ENCODE peak calls at places on chromosomes 16 and 17, in six cellular contexts. L is lower lobe of right lung, A is esophagus squamous epithelium, T is coronary artery, O is fibroblast of the aortic adventitia, C is AG09309. U is an unnamed sample.

GRCh38 chr16:19861811-19862327 is 22.8 kb downstream of the GPRC5B start:
- DNase-seq in C (no peak), L (peak; percentile 2), A (no peak), O (no peak), T (no peak), U (no peak)

GRCh38 chr17:81456798-81457197 is 55.8 kb downstream of the ACTG1 start:
- DNase-seq in A (no peak), O (no peak), C (no peak), L (no peak), T (no peak), U (no peak)

GRCh38 chr17:82967268-82968032 is 112.0 kb upstream of the METRNL start:
- DNase-seq in O (no peak), A (no peak), C (no peak), L (no peak), T (peak; percentile 62), U (no peak)

GRCh38 chr17:51725185-51725584 is 433.3 kb downstream of the CA10 start:
- DNase-seq in L (no peak), T (no peak), O (no peak), A (no peak), C (no peak), U (no peak)

GRCh38 chr17:8124350-8125195 is 667 bp upstream of the HES7 start:
- DNase-seq in T (no peak), L (no peak), O (peak; percentile 33), C (no peak), A (no peak), U (no peak)

GRCh38 chr17:16652252-16652651 is 1.4 kb downstream of the ZNF624 start:
- DNase-seq in C (no peak), O (no peak), A (no peak), L (no peak), T (no peak), U (no peak)

GRCh38 chr16:85871756-85872155 is 27.2 kb upstream of the IRF8 start:
- DNase-seq in T (no peak), C (no peak), A (no peak), O (peak; percentile 10), L (no peak), U (peak; percentile 10)

GRCh38 chr17:60421273-60422161 is 772 bp upstream of the CHCT1 start:
- DNase-seq in T (no peak), L (peak; percentile 84), C (no peak), O (peak; percentile 48), A (no peak), U (peak; percentile 59)

GRCh38 chr16:23821875-23822688 is 13.7 kb upstream of the PRKCB start:
- DNase-seq in C (no peak), A (no peak), L (no peak), T (no peak), O (no peak), U (no peak)

GRCh38 chr17:38728290-38728831 is 1.8 kb upstream of the CISD3 start:
- DNase-seq in A (no peak), L (no peak), C (no peak), T (no peak), O (no peak), U (no peak)

GRCh38 chr16:75251280-75252048 is at the start of gene BCAR1:
- DNase-seq in C (peak; percentile 73), O (peak; percentile 87), L (peak; percentile 93), A (no peak), T (peak; percentile 94), U (peak; percentile 91)

GRCh38 chr16:56606071-56606687 is 2.2 kb upstream of the MT2A start:
- DNase-seq in O (peak; percentile 92), A (no peak), T (no peak), C (peak; percentile 41), L (no peak), U (peak; percentile 93)

GRCh38 chr16:85712841-85713240 is 24.1 kb upstream of the GINS2 start:
- DNase-seq in T (no peak), O (no peak), A (no peak), L (no peak), C (no peak), U (no peak)

GRCh38 chr16:85420501-85421337 is 192.4 kb upstream of the GSE1 start:
- DNase-seq in O (peak; percentile 25), L (peak; percentile 85), T (no peak), A (no peak), C (no peak), U (peak; percentile 58)

GRCh38 chr17:31581491-31581890 is 190.0 kb downstream of the RAB11FIP4 start:
- DNase-seq in O (no peak), C (no peak), L (no peak), A (no peak), T (peak; percentile 84), U (no peak)

GRCh38 chr16:85675528-85675927 is 13.2 kb downstream of the GINS2 start:
- DNase-seq in O (peak; percentile 56), C (no peak), A (no peak), L (no peak), T (no peak), U (peak; percentile 60)

GRCh38 chr16:89629827-89630610 is 16.6 kb downstream of the DPEP1 start:
- DNase-seq in T (no peak), C (no peak), O (no peak), A (no peak), L (no peak), U (no peak)

GRCh38 chr16:87636741-87637140 is 34.4 kb downstream of the JPH3 start:
- DNase-seq in L (no peak), C (no peak), T (no peak), O (no peak), A (no peak), U (no peak)
- TF ChIP-seq CTCF in L (no peak), C (no peak), T (no peak), O (no peak), A (no peak), U (no peak)

GRCh38 chr17:47850373-47850691 is 631 bp downstream of the SP6 start:
- DNase-seq in L (no peak), C (no peak), O (no peak), A (no peak), T (no peak), U (no peak)
- H3K4me3 ChIP-seq in L (peak overlapping the region; percentile 53), C (peak overlapping the region; percentile 50), O (no peak overlapping the region), A (peak overlapping the region; percentile 50), T (peak overlapping the region; percentile 53), U (no peak overlapping the region)

DNA sequence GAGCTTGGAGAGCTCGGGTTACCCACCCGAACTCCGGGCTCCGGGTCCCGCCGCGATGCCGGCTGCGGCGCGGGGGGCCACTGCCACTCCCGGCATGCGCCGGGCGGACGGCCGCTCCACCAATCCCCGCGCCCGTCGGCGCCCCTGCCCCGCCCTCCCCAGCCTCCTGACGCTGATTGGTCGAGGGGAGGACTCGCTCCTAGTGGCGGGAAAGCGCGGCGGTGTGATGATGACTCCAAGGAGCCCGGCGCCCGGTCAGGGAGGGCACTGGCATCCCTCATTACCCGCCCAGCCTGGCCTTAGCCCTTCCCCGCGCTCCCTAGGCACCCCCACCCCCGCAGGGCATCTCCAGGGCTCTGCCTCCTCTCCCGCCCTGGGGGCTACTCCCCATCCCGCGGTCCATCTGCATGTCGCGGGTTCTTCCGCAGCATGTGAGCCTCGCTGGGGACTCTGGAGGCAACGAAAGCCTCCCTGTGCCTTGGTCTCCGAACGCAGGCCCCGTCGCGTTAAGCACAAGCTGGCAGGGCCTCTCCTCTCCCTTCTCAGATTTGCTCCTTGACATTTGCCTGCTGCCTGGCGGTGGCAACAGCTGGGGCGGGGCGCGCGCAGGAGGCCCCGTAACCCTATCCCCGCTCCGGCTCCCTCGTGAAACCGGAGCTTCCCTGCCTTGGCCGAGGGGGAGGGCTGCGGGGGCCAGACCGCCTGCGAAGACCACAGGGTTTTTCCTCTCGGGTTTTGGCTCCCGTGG is 1.7 kb downstream of the ATP2A1 start:
- DNase-seq in T (peak; percentile 91), A (peak; percentile 21), O (peak; percentile 72), C (peak; percentile 25), L (peak; percentile 88), U (peak; percentile 79)
- TF ChIP-seq CTCF in T (no peak), A (no peak), O (no peak), C (no peak), L (no peak), U (no peak)

GRCh38 chr16:31472559-31473203 is 729 bp downstream of the TGFB1I1 start:
- DNase-seq in T (peak; percentile 97), C (peak; percentile 70), L (peak; percentile 91), O (peak; percentile 91), A (no peak), U (peak; percentile 96)

GRCh38 chr16:31471241-31471874 is 594 bp upstream of the TGFB1I1 start:
- DNase-seq in C (no peak), T (no peak), L (no peak), A (no peak), O (no peak), U (no peak)

GRCh38 chr16:31467858-31468257 is 4.1 kb upstream of the TGFB1I1 start:
- DNase-seq in T (no peak), L (no peak), C (no peak), A (no peak), O (no peak), U (no peak)

GRCh38 chr16:31471875-31472558 is at the start of gene TGFB1I1:
- DNase-seq in T (peak; percentile 89), O (peak; percentile 67), A (no peak), C (no peak), L (no peak), U (peak; percentile 85)

GRCh38 chr16:31470615-31471014 is 1.3 kb upstream of the TGFB1I1 start:
- DNase-seq in O (no peak), L (no peak), T (no peak), C (no peak), A (no peak), U (no peak)
- H3K4me3 ChIP-seq in O (no peak overlapping the region), L (no peak overlapping the region), T (peak overlapping the region; percentile 80), C (no peak overlapping the region), A (no peak overlapping the region), U (no peak overlapping the region)

DNA sequence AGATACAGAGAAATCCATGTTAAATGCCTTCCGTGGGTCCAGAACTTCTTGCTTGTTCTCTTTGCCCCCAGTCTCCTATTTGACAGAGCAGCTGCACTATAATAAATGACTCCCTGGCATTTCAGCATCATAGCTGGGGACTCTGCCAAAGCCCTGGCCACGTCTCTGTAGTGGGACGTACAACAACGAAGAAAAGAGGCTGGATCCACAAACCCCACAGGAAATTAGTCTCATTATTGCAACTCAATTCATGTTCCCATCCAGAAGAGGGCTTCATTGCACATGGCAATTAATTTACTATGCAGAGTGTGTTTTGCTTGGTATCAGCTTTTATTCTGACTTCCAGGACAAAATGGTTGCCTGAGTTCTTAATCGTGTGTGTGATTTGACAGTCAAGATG is 121.3 kb downstream of the CDH13 start:
- DNase-seq in O (peak; percentile 92), L (no peak), C (peak; percentile 42), A (no peak), T (no peak), U (peak; percentile 91)
- TF ChIP-seq CTCF in O (peak; percentile 54), L (peak; percentile 7), C (peak; percentile 38), A (no peak), T (no peak), U (peak; percentile 56)

GRCh38 chr17:71975331-71975801 is 145.5 kb upstream of the SOX9 start:
- DNase-seq in O (peak; percentile 67), A (no peak), C (no peak), L (no peak), T (peak; percentile 82), U (peak; percentile 44)
- H3K4me3 ChIP-seq in O (peak overlapping the region; percentile 56), A (peak overlapping the region; percentile 39), C (peak overlapping the region; percentile 46), L (peak overlapping the region; percentile 35), T (peak overlapping the region; percentile 60), U (peak overlapping the region; percentile 49)

DNA sequence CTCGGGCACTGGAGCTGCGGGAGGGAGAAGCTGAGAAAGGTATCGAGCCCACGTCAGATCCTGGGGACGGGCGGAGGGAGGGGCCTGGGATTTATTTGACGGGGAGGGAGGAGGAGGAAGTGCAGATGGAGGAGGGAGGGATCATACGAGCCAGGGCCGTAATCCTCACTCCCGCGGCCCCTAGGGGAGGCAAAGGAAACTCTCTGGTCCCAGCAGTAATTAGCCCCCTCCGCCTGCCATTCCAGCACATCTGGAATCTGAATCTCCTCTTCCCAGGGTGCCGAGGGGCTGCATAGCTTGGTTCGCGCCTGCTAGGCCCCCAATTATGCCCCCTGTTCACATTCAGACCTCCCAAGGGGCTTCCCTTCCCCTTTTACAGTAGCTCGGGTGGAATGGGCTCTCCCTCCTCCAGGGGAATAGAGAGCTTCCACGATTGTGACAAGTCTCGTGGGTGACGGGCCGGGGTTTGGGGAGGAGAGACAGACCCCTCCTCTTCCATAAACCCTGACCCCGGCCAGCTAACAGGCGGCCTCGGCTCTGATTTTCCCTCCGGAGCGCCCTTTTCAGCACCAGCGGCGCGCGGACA is at the start of gene SEZ6L2:
- DNase-seq in T (no peak), O (peak; percentile 84), C (peak; percentile 52), A (no peak), L (peak; percentile 79), U (peak; percentile 95)
- TF ChIP-seq CTCF in T (no peak), O (peak; percentile 51), C (peak; percentile 30), A (no peak), L (no peak), U (peak; percentile 43)

U was measured in fibroblast of pulmonary artery.